ENCODE peak calls at places on chromosomes 7 and 10, in four cellular contexts. T, E, R and Y are unnamed samples.
A peak's percentile ranks its signal among the peaks of the same experiment; 100 is the strongest.

GRCh38 chr7:129308047-129308446 is 83.2 kb downstream of the AHCYL2 start:
- DNase-seq in T (peak; percentile 55), E (no peak), R (no peak), Y (no peak)

GRCh38 chr7:32952876-32953275 is 4.4 kb upstream of the FKBP9 start:
- DNase-seq in T (no peak), E (no peak), R (no peak), Y (no peak)

GRCh38 chr7:112572669-112573301 is 92.0 kb downstream of the LSMEM1 start:
- DNase-seq in T (peak; percentile 93), E (peak; percentile 4), R (no peak), Y (no peak)

GRCh38 chr10:18713077-18713476 is 53.8 kb downstream of the ARL5B start:
- DNase-seq in T (no peak), E (no peak), R (no peak), Y (no peak)

GRCh38 chr7:11592699-11593098 is 239.3 kb downstream of the THSD7A start:
- DNase-seq in T (no peak), E (no peak), R (no peak), Y (no peak)

GRCh38 chr10:88897019-88897853 is 17.2 kb downstream of the STAMBPL1 start:
- DNase-seq in T (no peak), E (no peak), R (no peak), Y (no peak)

GRCh38 chr7:93245525-93246432 is 13.6 kb downstream of the VPS50 start:
- DNase-seq in T (no peak), E (peak; percentile 36), R (no peak), Y (no peak)

GRCh38 chr10:74917481-74918077 is 91.2 kb downstream of the KAT6B start:
- DNase-seq in T (no peak), E (no peak), R (no peak), Y (no peak)

GRCh38 chr7:43647314-43647691 is 64.4 kb downstream of the STK17A start:
- DNase-seq in T (no peak), E (no peak), R (no peak), Y (no peak)

GRCh38 chr7:29140873-29141468 is 5.4 kb downstream of the CPVL start:
- DNase-seq in T (no peak), E (no peak), R (no peak), Y (no peak)

GRCh38 chr10:103445767-103446567 is 6.2 kb downstream of the CALHM2 start:
- DNase-seq in T (no peak), E (no peak), R (no peak), Y (no peak)

DNA sequence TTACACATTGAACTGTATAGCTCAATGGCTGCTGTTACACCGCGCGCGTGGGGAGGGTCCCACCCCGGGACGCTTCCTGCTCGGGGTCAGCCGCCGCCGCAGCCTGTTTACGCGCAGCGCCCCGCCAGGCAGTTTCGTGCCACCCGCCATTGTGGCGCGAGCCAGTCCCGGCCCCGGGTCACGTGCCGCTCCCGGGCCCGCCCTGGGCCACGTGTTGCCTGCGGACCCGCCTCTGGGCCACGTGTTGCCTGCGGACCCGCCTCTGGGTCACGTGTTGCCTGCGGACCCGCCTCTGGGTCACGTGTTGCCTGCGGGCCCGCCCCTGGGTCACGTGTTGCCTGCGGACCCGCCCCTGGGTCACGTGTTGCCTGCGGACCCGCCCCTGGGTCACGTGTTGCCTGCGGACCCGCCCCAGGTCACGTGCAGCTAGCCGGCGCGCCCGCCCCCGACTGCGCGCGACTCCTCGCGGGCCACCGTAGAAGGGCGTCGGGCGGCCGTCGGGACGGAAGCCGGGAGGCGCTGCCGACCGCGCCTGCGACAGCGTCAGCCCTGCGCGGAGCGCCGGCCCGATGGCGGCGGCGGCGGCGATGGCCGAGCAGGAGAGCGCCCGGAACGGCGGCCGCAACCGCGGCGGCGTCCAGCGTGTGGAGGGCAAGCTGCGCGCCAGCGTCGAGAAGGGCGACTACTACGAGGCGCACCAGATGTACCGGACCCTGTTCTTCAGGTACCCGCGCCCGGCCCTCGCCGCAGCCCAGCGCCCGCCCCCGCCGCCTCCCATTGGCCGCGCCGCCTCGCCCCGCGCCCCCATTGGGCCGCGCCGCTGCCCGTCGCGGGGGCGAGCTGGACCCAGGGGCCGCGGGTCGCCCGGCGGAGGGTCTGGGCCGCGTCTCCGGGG is at the start of gene GET4:
- DNase-seq in T (peak; percentile 97), E (peak; percentile 99), R (peak; percentile 98), Y (peak; percentile 92)
- TF ChIP-seq CTCF in T (peak; percentile 57), E (no peak), R (no peak), Y (peak; percentile 22)

GRCh38 chr7:132113536-132114409 is 462.5 kb downstream of the PLXNA4 start:
- DNase-seq in T (no peak), E (no peak), R (no peak), Y (no peak)
- TF ChIP-seq CTCF in T (peak; percentile 18), E (no peak), R (no peak), Y (no peak)

GRCh38 chr10:30586828-30587227 is 42.7 kb downstream of the LYZL2 start:
- DNase-seq in T (no peak), E (no peak), R (no peak), Y (no peak)

GRCh38 chr10:30579554-30579953 is 50.0 kb downstream of the LYZL2 start:
- DNase-seq in T (no peak), E (no peak), R (no peak), Y (no peak)

GRCh38 chr10:30583778-30584415 is 45.7 kb downstream of the LYZL2 start:
- DNase-seq in T (peak; percentile 86), E (peak; percentile 14), R (no peak), Y (peak; percentile 49)

GRCh38 chr10:30580241-30580640 is 49.3 kb downstream of the LYZL2 start:
- DNase-seq in T (no peak), E (no peak), R (no peak), Y (no peak)

DNA sequence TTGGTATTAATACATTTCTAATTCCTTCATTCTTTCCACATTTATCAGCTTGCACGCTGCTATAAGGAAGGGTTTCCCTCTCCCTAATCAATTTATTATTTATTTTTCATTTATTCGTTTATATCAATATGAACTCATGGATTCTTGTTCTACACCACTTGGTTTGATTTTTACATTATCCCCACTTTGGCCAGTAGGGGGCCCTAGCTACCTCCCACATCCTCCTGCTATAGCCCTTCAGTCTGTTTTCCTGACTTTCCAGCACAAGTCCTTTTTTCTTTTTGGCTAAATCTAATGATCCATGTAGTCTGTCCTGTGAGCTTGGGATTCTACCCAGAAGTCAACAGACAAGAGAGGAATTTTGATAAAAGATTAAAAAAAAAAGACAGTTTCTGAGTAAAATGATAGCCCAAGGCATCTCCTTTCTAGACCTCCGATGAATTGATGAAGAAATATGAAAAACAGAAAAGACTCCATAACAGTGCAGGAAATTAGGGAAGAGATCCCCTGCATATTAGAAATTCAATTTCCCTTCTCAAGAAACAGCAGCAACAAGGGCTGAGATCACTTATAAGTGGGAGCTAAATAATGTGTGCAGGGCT is 47.7 kb downstream of the LYZL2 start:
- DNase-seq in T (no peak), E (peak; percentile 59), R (no peak), Y (peak; percentile 52)
- TF ChIP-seq CTCF in T (peak; percentile 27), E (peak; percentile 90), R (peak; percentile 49), Y (peak; percentile 51)

GRCh38 chr10:15898046-15898445 is 37.7 kb upstream of the MINDY3 start:
- DNase-seq in T (no peak), E (no peak), R (no peak), Y (no peak)
- TF ChIP-seq CTCF in T (no peak), E (peak; percentile 42), R (no peak), Y (no peak)

GRCh38 chr7:116525913-116526857 is 1.3 kb downstream of the CAV1 start:
- DNase-seq in T (peak; percentile 62), E (peak; percentile 83), R (peak; percentile 74), Y (peak; percentile 94)

GRCh38 chr7:116525298-116525912 is 569 bp downstream of the CAV1 start:
- DNase-seq in T (peak; percentile 20), E (peak; percentile 63), R (no peak), Y (peak; percentile 78)

GRCh38 chr7:116524221-116524608 is 621 bp upstream of the CAV1 start:
- DNase-seq in T (no peak), E (no peak), R (no peak), Y (no peak)

GRCh38 chr7:116526897-116527296 is 2.1 kb downstream of the CAV1 start:
- DNase-seq in T (no peak), E (no peak), R (no peak), Y (no peak)

DNA sequence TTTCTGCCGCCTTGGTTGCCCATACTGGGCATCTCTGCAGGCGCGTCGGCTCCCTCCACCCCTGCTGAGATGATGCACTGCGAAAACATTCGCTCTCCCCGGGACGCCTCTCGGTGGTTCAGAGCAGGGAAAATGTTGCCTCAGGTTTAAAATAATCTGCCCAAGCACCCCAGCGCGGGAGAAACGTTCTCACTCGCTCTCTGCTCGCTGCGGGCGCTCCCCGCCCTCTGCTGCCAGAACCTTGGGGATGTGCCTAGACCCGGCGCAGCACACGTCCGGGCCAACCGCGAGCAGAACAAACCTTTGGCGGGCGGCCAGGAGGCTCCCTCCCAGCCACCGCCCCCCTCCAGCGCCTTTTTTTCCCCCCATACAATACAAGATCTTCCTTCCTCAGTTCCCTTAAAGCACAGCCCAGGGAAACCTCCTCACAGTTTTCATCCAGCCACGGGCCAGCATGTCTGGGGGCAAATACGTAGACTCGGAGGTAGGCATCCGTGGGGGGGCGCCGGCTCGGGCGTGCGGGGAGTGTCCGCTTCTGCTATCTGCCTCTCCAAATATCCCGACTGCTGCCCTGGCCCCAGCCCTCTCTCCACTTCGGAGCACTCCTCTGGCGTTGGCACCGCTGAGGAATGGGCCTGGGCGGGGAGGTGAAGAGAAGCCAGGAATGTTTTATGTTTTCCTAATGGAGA is at the start of gene CAV1:
- DNase-seq in T (peak; percentile 75), E (peak; percentile 66), R (peak; percentile 48), Y (peak; percentile 55)
- TF ChIP-seq CTCF in T (peak; percentile 20), E (no peak), R (no peak), Y (no peak)

GRCh38 chr10:127815147-127815546 is 77.6 kb downstream of the CLRN3 start:
- DNase-seq in T (no peak), E (no peak), R (no peak), Y (no peak)
- TF ChIP-seq CTCF in T (no peak), E (no peak), R (no peak), Y (no peak)

GRCh38 chr7:44921607-44922350 is 36.4 kb upstream of the PURB start:
- DNase-seq in T (peak; percentile 64), E (peak; percentile 90), R (peak; percentile 89), Y (peak; percentile 88)

GRCh38 chr7:44920119-44920518 is 34.8 kb upstream of the PURB start:
- DNase-seq in T (no peak), E (no peak), R (no peak), Y (no peak)

GRCh38 chr7:44918029-44918428 is 32.7 kb upstream of the PURB start:
- DNase-seq in T (no peak), E (no peak), R (no peak), Y (no peak)

GRCh38 chr7:44917465-44917864 is 32.1 kb upstream of the PURB start:
- DNase-seq in T (no peak), E (no peak), R (no peak), Y (no peak)

DNA sequence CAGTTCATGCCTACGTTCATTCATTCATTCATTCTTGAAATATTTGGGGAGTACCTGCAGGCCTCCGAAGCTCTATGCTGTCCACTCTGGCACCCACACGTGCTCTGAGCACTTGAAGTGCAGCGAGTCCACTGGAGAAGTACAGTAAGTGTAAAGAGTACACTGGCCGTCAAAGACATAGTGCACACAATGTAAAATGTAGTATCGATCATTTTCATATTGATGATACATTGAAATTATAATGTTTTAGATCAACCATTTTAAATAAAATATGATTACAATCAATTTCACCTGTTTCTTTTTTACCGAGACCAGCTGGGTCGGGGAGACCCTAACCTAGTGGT is 37.0 kb upstream of the PURB start:
- DNase-seq in T (no peak), E (no peak), R (no peak), Y (no peak)
- TF ChIP-seq CTCF in T (no peak), E (no peak), R (no peak), Y (no peak)